ENCODE peak calls at places on chromosomes 6 and 20, in ten cellular contexts. R is left ventricle myocardium inferior; T is PC-3; W is ascending aorta; X is iPS DF 6.9; J is lung; U is CD8-positive, alpha-beta memory T cell; F is pancreas; Q is heart left ventricle; H is endothelial cell of umbilical vein. E is an unnamed sample.
A peak's percentile ranks its signal among the peaks of the same experiment; 100 is the strongest.

GRCh38 chr20:16639027-16639941 is 66.0 kb upstream of the KIF16B start:
- DNase-seq in R (no peak), T (no peak), W (no peak), X (no peak), J (no peak), U (no peak), F (no peak), Q (no peak), H (no peak), E (no peak)

GRCh38 chr20:19886666-19887288 is 128.7 kb downstream of the RIN2 start:
- DNase-seq in R (no peak), T (peak; percentile 26), W (no peak), X (no peak), J (no peak), U (no peak), F (no peak), Q (no peak), H (no peak), E (no peak)

GRCh38 chr6:137095651-137096238 is 51.0 kb upstream of the IL20RA start:
- DNase-seq in R (no peak), T (no peak), W (no peak), X (no peak), J (no peak), U (no peak), F (no peak), Q (no peak), H (no peak), E (no peak)

GRCh38 chr20:53606364-53606985 is 12.8 kb upstream of the ZNF217 start:
- DNase-seq in R (no peak), T (peak; percentile 83), W (no peak), X (no peak), J (no peak), U (no peak), F (no peak), Q (no peak), H (peak; percentile 91), E (peak; percentile 44)

GRCh38 chr6:144753023-144753705 is 468.0 kb downstream of the UTRN start:
- DNase-seq in R (no peak), T (no peak), W (no peak), X (no peak), J (no peak), U (no peak), F (no peak), Q (no peak), H (no peak), E (no peak)

GRCh38 chr6:54473328-54473727 is 165.1 kb downstream of the TINAG start:
- DNase-seq in R (no peak), T (peak; percentile 89), W (no peak), X (no peak), J (no peak), U (no peak), F (no peak), Q (no peak), H (no peak), E (no peak)

GRCh38 chr6:64683682-64684081 is 1023.3 kb downstream of the EYS start:
- DNase-seq in R (no peak), T (peak; percentile 30), W (no peak), X (no peak), J (no peak), U (no peak), F (no peak), Q (no peak), H (peak; percentile 94), E (no peak)

GRCh38 chr6:170224694-170225660 is 65.9 kb downstream of the DLL1 start:
- DNase-seq in R (no peak), T (peak; percentile 88), W (no peak), X (no peak), J (no peak), U (no peak), F (peak; percentile 87), Q (peak; percentile 12), H (no peak), E (peak; percentile 4)

GRCh38 chr6:166862287-166862977 is 93.9 kb downstream of the RNASET2 start:
- DNase-seq in R (no peak), T (no peak), W (no peak), X (no peak), J (no peak), U (peak; percentile 13), F (peak; percentile 32), Q (peak; percentile 31), H (no peak), E (peak; percentile 21)

GRCh38 chr6:74273541-74273940 is 577.5 kb downstream of the CD109 start:
- DNase-seq in R (no peak), T (no peak), W (no peak), X (no peak), J (no peak), U (no peak), F (no peak), Q (no peak), H (no peak), E (no peak)

GRCh38 chr20:38883081-38883980 is 42.9 kb upstream of the FAM83D start:
- DNase-seq in R (no peak), T (no peak), W (no peak), X (no peak), J (no peak), U (no peak), F (no peak), Q (no peak), H (no peak), E (no peak)

GRCh38 chr6:138757131-138757530 is 16.4 kb upstream of the CCDC28A start:
- DNase-seq in R (no peak), T (no peak), W (no peak), X (no peak), J (no peak), U (no peak), F (no peak), Q (no peak), H (no peak), E (peak; percentile 7)

GRCh38 chr6:30885481-30885998 is 1.2 kb downstream of the DDR1 start:
- DNase-seq in R (no peak), T (peak; percentile 79), W (peak; percentile 66), X (no peak), J (peak; percentile 58), U (no peak), F (no peak), Q (no peak), H (no peak), E (peak; percentile 44)
- H3K4me1 ChIP-seq in R (peaks cover 60% of the 10 kb centered on the region), T (peaks cover 58% of the 10 kb centered on the region), W (peaks cover 23% of the 10 kb centered on the region), X (peaks cover 20% of the 10 kb centered on the region), J (peaks cover 3% of the 10 kb centered on the region), U (peaks cover 34% of the 10 kb centered on the region), F (peaks cover 27% of the 10 kb centered on the region), Q (peaks cover 52% of the 10 kb centered on the region), H (no peaks in the 10 kb centered on the region), E (peaks cover 50% of the 10 kb centered on the region)

DNA sequence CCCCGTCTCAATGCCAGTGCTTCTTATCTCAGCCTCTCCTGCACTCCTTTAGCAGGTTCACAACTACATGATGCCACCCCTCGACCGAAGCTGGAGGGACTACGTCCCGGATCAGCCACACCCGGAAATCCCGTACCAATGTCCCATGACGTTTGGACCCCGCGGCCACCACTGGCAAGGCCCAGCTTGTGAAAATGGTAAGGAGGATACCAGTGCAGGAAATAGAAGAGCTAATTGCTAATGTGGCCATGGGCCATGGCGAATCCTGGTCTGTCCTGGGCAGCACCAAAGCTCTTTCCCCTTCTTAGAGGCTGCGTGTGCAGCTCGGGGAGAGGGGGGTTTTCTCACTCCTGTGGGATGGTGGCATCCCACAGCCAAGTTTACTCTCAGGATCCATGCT is 5.5 kb downstream of the IRF4 start:
- DNase-seq in R (no peak), T (no peak), W (no peak), X (no peak), J (no peak), U (no peak), F (no peak), Q (no peak), H (no peak), E (no peak)
- H3K36me3 ChIP-seq in R (no peaks in the 10 kb centered on the region), T (no peaks in the 10 kb centered on the region), W (no peaks in the 10 kb centered on the region), X (no peaks in the 10 kb centered on the region), J (no peaks in the 10 kb centered on the region), U (no peaks in the 10 kb centered on the region), F (no peaks in the 10 kb centered on the region), Q (no peaks in the 10 kb centered on the region), H (no peaks in the 10 kb centered on the region), E (peaks cover 7% of the 10 kb centered on the region)

GRCh38 chr20:41145317-41145716 is 8.0 kb downstream of the PLCG1 start:
- DNase-seq in R (no peak), T (no peak), W (no peak), X (no peak), J (no peak), U (no peak), F (no peak), Q (no peak), H (no peak), E (no peak)
- H3K4me1 ChIP-seq in R (peaks cover 100% of the 10 kb centered on the region), T (peaks cover 7% of the 10 kb centered on the region), W (peaks cover 53% of the 10 kb centered on the region), X (peaks cover 8% of the 10 kb centered on the region), J (peaks cover 40% of the 10 kb centered on the region), U (peaks cover 100% of the 10 kb centered on the region), F (no peaks in the 10 kb centered on the region), Q (peaks cover 100% of the 10 kb centered on the region), H (peaks cover 86% of the 10 kb centered on the region), E (peaks cover 26% of the 10 kb centered on the region)

GRCh38 chr20:32762754-32763201 is 593 bp downstream of the DNMT3B start:
- DNase-seq in R (no peak), T (peak; percentile 9), W (no peak), X (no peak), J (no peak), U (peak; percentile 22), F (no peak), Q (peak; percentile 26), H (no peak), E (peak; percentile 38)

GRCh38 chr20:32761831-32762753 is at the start of gene DNMT3B:
- DNase-seq in R (peak; percentile 83), T (peak; percentile 88), W (peak; percentile 88), X (no peak), J (peak; percentile 69), U (peak; percentile 61), F (peak; percentile 87), Q (peak; percentile 84), H (peak; percentile 79), E (peak; percentile 78)

GRCh38 chr20:32761417-32761830 is 761 bp upstream of the DNMT3B start:
- DNase-seq in R (no peak), T (no peak), W (no peak), X (no peak), J (no peak), U (no peak), F (no peak), Q (no peak), H (no peak), E (no peak)

GRCh38 chr20:32763202-32763999 is 1.2 kb downstream of the DNMT3B start:
- DNase-seq in R (no peak), T (peak; percentile 34), W (no peak), X (no peak), J (no peak), U (no peak), F (peak; percentile 57), Q (no peak), H (no peak), E (no peak)

DNA sequence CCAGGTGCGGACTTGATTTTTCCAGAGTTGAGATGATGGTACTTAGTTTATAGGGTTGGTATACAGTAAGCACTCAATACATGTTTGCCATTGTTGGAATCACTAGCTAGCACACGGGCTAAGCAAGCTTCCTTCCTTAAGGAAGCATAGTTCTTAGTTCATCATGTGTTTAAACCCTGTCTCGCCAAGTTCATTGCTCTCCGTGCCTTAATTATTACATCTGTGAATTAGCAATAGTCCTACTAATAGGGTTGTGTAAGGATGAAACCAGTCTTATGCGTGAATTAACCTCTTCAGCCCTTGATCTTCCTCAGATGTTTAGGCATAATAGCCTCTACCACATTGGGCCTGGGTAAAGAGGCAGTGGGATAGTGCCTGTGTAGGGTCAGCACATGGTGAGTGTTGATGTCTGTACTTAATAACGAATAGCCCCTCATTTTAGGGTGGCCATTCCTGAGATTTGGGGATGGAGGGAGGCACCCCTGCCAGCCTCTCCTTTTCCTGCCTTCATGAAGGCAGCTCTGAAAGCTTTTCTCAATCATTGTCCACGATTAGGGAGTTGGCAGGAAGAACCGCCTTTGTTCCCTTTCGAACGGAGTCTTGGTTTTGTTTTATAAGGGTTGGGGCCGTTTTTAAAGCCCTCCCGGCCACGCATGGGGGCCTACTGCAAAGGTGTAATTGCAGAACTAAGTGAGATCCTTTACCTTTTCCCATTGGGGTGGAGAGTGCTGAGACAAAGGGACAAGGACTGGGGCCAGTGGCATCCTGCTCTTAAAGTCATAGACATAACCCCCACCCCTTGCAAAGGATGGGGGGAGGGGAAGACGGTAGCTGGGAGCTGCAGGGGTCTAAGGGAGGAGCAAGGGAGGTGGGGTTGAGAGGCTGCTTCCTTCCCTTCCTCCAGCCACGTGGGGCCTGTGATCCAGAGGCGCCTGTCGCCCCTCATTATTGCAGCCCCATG is 2.1 kb downstream of the DNMT3B start:
- DNase-seq in R (no peak), T (no peak), W (no peak), X (no peak), J (no peak), U (no peak), F (no peak), Q (no peak), H (no peak), E (no peak)
- H3K36me3 ChIP-seq in R (no peaks in the 10 kb centered on the region), T (no peaks in the 10 kb centered on the region), W (no peaks in the 10 kb centered on the region), X (peaks cover 19% of the 10 kb centered on the region), J (no peaks in the 10 kb centered on the region), U (no peaks in the 10 kb centered on the region), F (no peaks in the 10 kb centered on the region), Q (no peaks in the 10 kb centered on the region), H (no peaks in the 10 kb centered on the region), E (no peaks in the 10 kb centered on the region)